ENCODE peak calls at places on chromosomes 6 and 20, in seven cellular contexts. One of them, this sample, is unnamed.

GRCh38 chr6:82013561-82014275 is 233.8 kb downstream of the IBTK start:
- DNase-seq in A172: peak; percentile 28
- DNase-seq in T-helper 17 cell: no peak
- DNase-seq in stimulated activated CD4-positive, alpha-beta T cell treated with anti-CD3 and anti-CD28 coated beads, Interleukin-1b, Interleukin-23, amount 100 ng/mL, for 1 hour: no peak
- DNase-seq in stimulated activated naive CD4-positive, alpha-beta T cell: no peak
- DNase-seq in neural crest cell: no peak
- DNase-seq in CD8-positive, alpha-beta memory T cell: no peak
- DNase-seq in this sample: peak; percentile 66

GRCh38 chr6:107443066-107443903 is 16.1 kb downstream of the PDSS2 start:
- DNase-seq in CD8-positive, alpha-beta memory T cell: no peak
- DNase-seq in neural crest cell: no peak
- DNase-seq in A172: no peak
- DNase-seq in stimulated activated naive CD4-positive, alpha-beta T cell: no peak
- DNase-seq in T-helper 17 cell: no peak
- DNase-seq in stimulated activated CD4-positive, alpha-beta T cell treated with anti-CD3 and anti-CD28 coated beads, Interleukin-1b, Interleukin-23, amount 100 ng/mL, for 1 hour: no peak
- DNase-seq in this sample: peak; percentile 35

GRCh38 chr6:40353967-40354452 is 233.2 kb downstream of the LRFN2 start:
- DNase-seq in stimulated activated naive CD4-positive, alpha-beta T cell: no peak
- DNase-seq in T-helper 17 cell: no peak
- DNase-seq in CD8-positive, alpha-beta memory T cell: no peak
- DNase-seq in A172: no peak
- DNase-seq in stimulated activated CD4-positive, alpha-beta T cell treated with anti-CD3 and anti-CD28 coated beads, Interleukin-1b, Interleukin-23, amount 100 ng/mL, for 1 hour: no peak
- DNase-seq in neural crest cell: no peak
- DNase-seq in this sample: no peak

GRCh38 chr20:38893485-38894090 is 32.6 kb upstream of the FAM83D start:
- DNase-seq in T-helper 17 cell: peak; percentile 72
- DNase-seq in neural crest cell: peak; percentile 73
- DNase-seq in stimulated activated CD4-positive, alpha-beta T cell treated with anti-CD3 and anti-CD28 coated beads, Interleukin-1b, Interleukin-23, amount 100 ng/mL, for 1 hour: peak; percentile 60
- DNase-seq in stimulated activated naive CD4-positive, alpha-beta T cell: peak; percentile 63
- DNase-seq in CD8-positive, alpha-beta memory T cell: peak; percentile 78
- DNase-seq in A172: peak; percentile 41
- DNase-seq in this sample: peak; percentile 45

GRCh38 chr20:16569218-16570153 is 3.8 kb downstream of the KIF16B start:
- DNase-seq in A172: no peak
- DNase-seq in stimulated activated naive CD4-positive, alpha-beta T cell: no peak
- DNase-seq in stimulated activated CD4-positive, alpha-beta T cell treated with anti-CD3 and anti-CD28 coated beads, Interleukin-1b, Interleukin-23, amount 100 ng/mL, for 1 hour: no peak
- DNase-seq in CD8-positive, alpha-beta memory T cell: no peak
- DNase-seq in neural crest cell: no peak
- DNase-seq in T-helper 17 cell: no peak
- DNase-seq in this sample: no peak

GRCh38 chr6:127341471-127342202 is 1.8 kb downstream of the ECHDC1 start:
- DNase-seq in CD8-positive, alpha-beta memory T cell: no peak
- DNase-seq in neural crest cell: no peak
- DNase-seq in T-helper 17 cell: no peak
- DNase-seq in stimulated activated CD4-positive, alpha-beta T cell treated with anti-CD3 and anti-CD28 coated beads, Interleukin-1b, Interleukin-23, amount 100 ng/mL, for 1 hour: no peak
- DNase-seq in stimulated activated naive CD4-positive, alpha-beta T cell: no peak
- DNase-seq in A172: no peak
- DNase-seq in this sample: no peak

GRCh38 chr6:109486068-109486467 is 3.0 kb upstream of the ZBTB24 start:
- DNase-seq in CD8-positive, alpha-beta memory T cell: no peak
- DNase-seq in A172: no peak
- DNase-seq in neural crest cell: no peak
- DNase-seq in T-helper 17 cell: no peak
- DNase-seq in stimulated activated naive CD4-positive, alpha-beta T cell: no peak
- DNase-seq in stimulated activated CD4-positive, alpha-beta T cell treated with anti-CD3 and anti-CD28 coated beads, Interleukin-1b, Interleukin-23, amount 100 ng/mL, for 1 hour: no peak
- DNase-seq in this sample: no peak

GRCh38 chr6:30955367-30956042 is 14.7 kb downstream of the MUCL3 start:
- DNase-seq in neural crest cell: peak; percentile 37
- DNase-seq in T-helper 17 cell: peak; percentile 43
- DNase-seq in stimulated activated naive CD4-positive, alpha-beta T cell: peak; percentile 49
- DNase-seq in CD8-positive, alpha-beta memory T cell: peak; percentile 59
- DNase-seq in A172: no peak
- DNase-seq in stimulated activated CD4-positive, alpha-beta T cell treated with anti-CD3 and anti-CD28 coated beads, Interleukin-1b, Interleukin-23, amount 100 ng/mL, for 1 hour: peak; percentile 19
- DNase-seq in this sample: peak; percentile 61

GRCh38 chr6:26475823-26476729 is 18.3 kb downstream of the BTN2A1 start:
- DNase-seq in stimulated activated naive CD4-positive, alpha-beta T cell: no peak
- DNase-seq in neural crest cell: no peak
- DNase-seq in A172: peak; percentile 33
- DNase-seq in stimulated activated CD4-positive, alpha-beta T cell treated with anti-CD3 and anti-CD28 coated beads, Interleukin-1b, Interleukin-23, amount 100 ng/mL, for 1 hour: no peak
- DNase-seq in CD8-positive, alpha-beta memory T cell: no peak
- DNase-seq in T-helper 17 cell: no peak
- DNase-seq in this sample: no peak

GRCh38 chr6:3147914-3148757 is 9.2 kb downstream of the TUBB2A start:
- DNase-seq in stimulated activated naive CD4-positive, alpha-beta T cell: no peak
- DNase-seq in neural crest cell: no peak
- DNase-seq in CD8-positive, alpha-beta memory T cell: no peak
- DNase-seq in T-helper 17 cell: no peak
- DNase-seq in stimulated activated CD4-positive, alpha-beta T cell treated with anti-CD3 and anti-CD28 coated beads, Interleukin-1b, Interleukin-23, amount 100 ng/mL, for 1 hour: no peak
- DNase-seq in A172: no peak
- DNase-seq in this sample: no peak

GRCh38 chr20:37901667-37902503 is 1.0 kb upstream of the VSTM2L start:
- DNase-seq in stimulated activated naive CD4-positive, alpha-beta T cell: no peak
- DNase-seq in stimulated activated CD4-positive, alpha-beta T cell treated with anti-CD3 and anti-CD28 coated beads, Interleukin-1b, Interleukin-23, amount 100 ng/mL, for 1 hour: no peak
- DNase-seq in neural crest cell: peak; percentile 26
- DNase-seq in T-helper 17 cell: no peak
- DNase-seq in A172: peak; percentile 49
- DNase-seq in CD8-positive, alpha-beta memory T cell: no peak
- DNase-seq in this sample: peak; percentile 55

GRCh38 chr20:8709627-8710026 is 359.3 kb upstream of the PLCB4 start:
- DNase-seq in stimulated activated CD4-positive, alpha-beta T cell treated with anti-CD3 and anti-CD28 coated beads, Interleukin-1b, Interleukin-23, amount 100 ng/mL, for 1 hour: no peak
- DNase-seq in CD8-positive, alpha-beta memory T cell: no peak
- DNase-seq in stimulated activated naive CD4-positive, alpha-beta T cell: no peak
- DNase-seq in neural crest cell: no peak
- DNase-seq in A172: no peak
- DNase-seq in T-helper 17 cell: no peak
- DNase-seq in this sample: no peak

GRCh38 chr6:19502301-19502700 is 334.9 kb upstream of the ID4 start:
- DNase-seq in stimulated activated naive CD4-positive, alpha-beta T cell: no peak
- DNase-seq in CD8-positive, alpha-beta memory T cell: no peak
- DNase-seq in T-helper 17 cell: no peak
- DNase-seq in A172: no peak
- DNase-seq in stimulated activated CD4-positive, alpha-beta T cell treated with anti-CD3 and anti-CD28 coated beads, Interleukin-1b, Interleukin-23, amount 100 ng/mL, for 1 hour: no peak
- DNase-seq in neural crest cell: no peak
- DNase-seq in this sample: no peak

GRCh38 chr6:12258591-12258990 is 31.6 kb upstream of the EDN1 start:
- DNase-seq in stimulated activated naive CD4-positive, alpha-beta T cell: no peak
- DNase-seq in CD8-positive, alpha-beta memory T cell: no peak
- DNase-seq in stimulated activated CD4-positive, alpha-beta T cell treated with anti-CD3 and anti-CD28 coated beads, Interleukin-1b, Interleukin-23, amount 100 ng/mL, for 1 hour: no peak
- DNase-seq in neural crest cell: no peak
- DNase-seq in T-helper 17 cell: no peak
- DNase-seq in A172: no peak
- DNase-seq in this sample: no peak

GRCh38 chr6:7919871-7920270 is 9.3 kb upstream of the TXNDC5 start:
- DNase-seq in neural crest cell: no peak
- DNase-seq in stimulated activated naive CD4-positive, alpha-beta T cell: no peak
- DNase-seq in A172: peak; percentile 56
- DNase-seq in CD8-positive, alpha-beta memory T cell: no peak
- DNase-seq in T-helper 17 cell: no peak
- DNase-seq in stimulated activated CD4-positive, alpha-beta T cell treated with anti-CD3 and anti-CD28 coated beads, Interleukin-1b, Interleukin-23, amount 100 ng/mL, for 1 hour: no peak
- DNase-seq in this sample: peak; percentile 86

GRCh38 chr6:170006524-170007467 is 255.4 kb downstream of the ERMARD start:
- DNase-seq in neural crest cell: no peak
- DNase-seq in T-helper 17 cell: no peak
- DNase-seq in A172: no peak
- DNase-seq in CD8-positive, alpha-beta memory T cell: no peak
- DNase-seq in stimulated activated CD4-positive, alpha-beta T cell treated with anti-CD3 and anti-CD28 coated beads, Interleukin-1b, Interleukin-23, amount 100 ng/mL, for 1 hour: no peak
- DNase-seq in stimulated activated naive CD4-positive, alpha-beta T cell: no peak
- DNase-seq in this sample: no peak

GRCh38 chr6:126721581-126722145 is 381.7 kb downstream of the CENPW start:
- DNase-seq in neural crest cell: no peak
- DNase-seq in CD8-positive, alpha-beta memory T cell: no peak
- DNase-seq in stimulated activated naive CD4-positive, alpha-beta T cell: no peak
- DNase-seq in T-helper 17 cell: no peak
- DNase-seq in A172: peak; percentile 69
- DNase-seq in stimulated activated CD4-positive, alpha-beta T cell treated with anti-CD3 and anti-CD28 coated beads, Interleukin-1b, Interleukin-23, amount 100 ng/mL, for 1 hour: no peak
- DNase-seq in this sample: peak; percentile 92

This sample was measured in HT1080.